ENCODE peak calls at places on chromosomes 1 and 21, in eight cellular contexts. L is Panc1, Q is HCT116, J is SK-N-SH, G is HepG2, U is breast epithelium, R is suprapubic skin, C is GM12878. F is an unnamed sample. For H3K4me1, the result is how much of the 10 kb centered on the place peaks cover.

GRCh38 chr1:145962157-145963102 is 1.9 kb downstream of the ANKRD34A start:
- DNase-seq in Q (no peak), L (no peak), C (no peak), R (no peak), G (no peak), J (peak), U (no peak), F (peak)

GRCh38 chr1:208093754-208094719 is 150.1 kb downstream of the PLXNA2 start:
- DNase-seq in U (peak), J (peak), G (peak), C (no peak), Q (peak), R (no peak), L (peak), F (peak)

GRCh38 chr21:46151989-46152938 is 3.1 kb downstream of the FTCD start:
- DNase-seq in G (no peak), R (peak), L (no peak), Q (no peak), C (no peak), J (no peak), U (no peak), F (no peak)

GRCh38 chr1:55310517-55310927 is 95.4 kb upstream of the USP24 start:
- DNase-seq in Q (no peak), G (no peak), J (peak), C (no peak), R (no peak), U (no peak), L (peak), F (no peak)

GRCh38 chr1:47688161-47688560 is 250.3 kb downstream of the FOXD2 start:
- DNase-seq in J (no peak), R (peak), G (no peak), L (no peak), C (no peak), U (no peak), Q (no peak), F (no peak)

GRCh38 chr1:192497214-192497794 is 78.3 kb upstream of the RGS1 start:
- DNase-seq in Q (no peak), R (no peak), G (no peak), L (no peak), U (no peak), C (no peak), J (no peak), F (no peak)

GRCh38 chr1:43975249-43975961 is 645 bp downstream of the ATP6V0B start:
- DNase-seq in G (no peak), U (peak), J (no peak), R (peak), L (no peak), Q (no peak), C (no peak), F (peak)

GRCh38 chr1:153687346-153687745 is 8.9 kb downstream of the NPR1 start:
- DNase-seq in J (no peak), Q (no peak), U (no peak), C (no peak), G (no peak), L (no peak), R (no peak), F (no peak)

GRCh38 chr1:102550729-102551384 is 554.1 kb upstream of the OLFM3 start:
- DNase-seq in G (peak), R (no peak), J (no peak), L (no peak), Q (peak), C (no peak), U (no peak), F (no peak)

GRCh38 chr1:59947047-59947938 is 20.7 kb upstream of the CYP2J2 start:
- DNase-seq in J (peak), C (peak), U (no peak), L (peak), G (peak), Q (peak), R (no peak), F (peak)

GRCh38 chr1:56584910-56585528 is 5.7 kb upstream of the PLPP3 start:
- DNase-seq in R (no peak), G (peak), C (no peak), U (no peak), J (peak), L (no peak), Q (peak), F (no peak)

GRCh38 chr21:33761104-33762036 is 119.1 kb downstream of the ITSN1 start:
- DNase-seq in U (no peak), J (no peak), R (no peak), Q (peak), L (peak), G (peak), C (no peak), F (no peak)

GRCh38 chr1:4724001-4724400 is 69.6 kb downstream of the AJAP1 start:
- DNase-seq in J (no peak), R (no peak), G (no peak), L (no peak), C (no peak), Q (no peak), U (no peak), F (no peak)

GRCh38 chr1:243529512-243529911 is 273.7 kb downstream of the SDCCAG8 start:
- DNase-seq in C (no peak), L (no peak), U (no peak), R (no peak), J (no peak), Q (no peak), G (no peak), F (no peak)

GRCh38 chr1:224427346-224427745 is 7.3 kb downstream of the WDR26 start:
- DNase-seq in R (no peak), G (no peak), J (no peak), Q (no peak), L (no peak), U (no peak), C (no peak), F (no peak)

GRCh38 chr1:17348593-17349234 is 23.3 kb upstream of the PADI6 start:
- DNase-seq in C (peak), U (no peak), L (peak), Q (no peak), R (no peak), G (no peak), J (no peak), F (no peak)

GRCh38 chr1:31372961-31373896 is at the start of gene FABP3:
- DNase-seq in L (no peak), G (peak), R (peak), C (no peak), J (peak), Q (no peak), U (peak), F (peak)

GRCh38 chr1:10544239-10544638 is 69.5 kb downstream of the PEX14 start:
- DNase-seq in R (no peak), L (no peak), U (no peak), C (no peak), Q (no peak), J (no peak), G (no peak), F (no peak)

GRCh38 chr1:90711696-90712095 is 5.4 kb downstream of the BARHL2 start:
- DNase-seq in U (no peak), G (no peak), J (no peak), R (no peak), L (no peak), C (no peak), Q (no peak), F (no peak)

GRCh38 chr1:229410692-229411433 is 23.0 kb downstream of the ACTA1 start:
- DNase-seq in U (no peak), G (no peak), L (no peak), R (no peak), C (no peak), Q (no peak), J (peak), F (peak)

GRCh38 chr1:229409616-229410369 is 24.1 kb downstream of the ACTA1 start:
- DNase-seq in L (no peak), Q (no peak), U (no peak), G (peak), R (no peak), C (no peak), J (peak), F (no peak)

GRCh38 chr1:229411434-229412055 is 22.3 kb downstream of the ACTA1 start:
- DNase-seq in R (no peak), U (no peak), C (no peak), J (no peak), Q (no peak), L (no peak), G (no peak), F (no peak)

GRCh38 chr1:229412056-229412455 is 21.8 kb downstream of the ACTA1 start:
- DNase-seq in Q (no peak), L (no peak), C (no peak), R (no peak), U (no peak), J (no peak), G (no peak), F (no peak)

GRCh38 chr1:229410370-229410691 is 23.6 kb downstream of the ACTA1 start:
- DNase-seq in U (no peak), C (no peak), L (no peak), R (no peak), J (no peak), G (no peak), Q (no peak), F (no peak)
- H3K4me3 ChIP-seq in U (no peak), C (no peak), L (no peak), R (no peak), J (no peak), G (peak), Q (no peak), F (no peak)

GRCh38 chr1:172390620-172391491 is 29.6 kb upstream of the C1orf105 start:
- DNase-seq in R (no peak), L (no peak), G (no peak), Q (no peak), U (no peak), C (peak), J (no peak), F (peak)
- H3K4me1 ChIP-seq in R (under half), L (under half), G (under half), Q (under half), U (under half), C (half or more), J (under half), F (under half)

GRCh38 chr1:198559362-198559761 is 18.9 kb upstream of the ATP6V1G3 start:
- DNase-seq in L (no peak), G (no peak), C (no peak), R (no peak), U (no peak), J (no peak), Q (no peak), F (no peak)

GRCh38 chr1:198553017-198553416 is 12.5 kb upstream of the ATP6V1G3 start:
- DNase-seq in L (no peak), U (no peak), R (no peak), G (no peak), Q (no peak), C (no peak), J (no peak), F (no peak)

GRCh38 chr1:198560093-198560638 is 19.7 kb upstream of the ATP6V1G3 start:
- DNase-seq in U (no peak), R (no peak), C (no peak), J (no peak), G (no peak), Q (no peak), L (no peak), F (no peak)

GRCh38 chr1:198558402-198558801 is 17.9 kb upstream of the ATP6V1G3 start:
- DNase-seq in J (no peak), Q (no peak), U (no peak), L (no peak), R (no peak), G (no peak), C (no peak), F (no peak)

GRCh38 chr1:198556969-198557368 is 16.5 kb upstream of the ATP6V1G3 start:
- DNase-seq in J (no peak), Q (no peak), U (peak), L (no peak), G (no peak), R (no peak), C (peak), F (peak)
- TF ChIP-seq POLR2AphosphoS5 in J (no peak), Q (no peak), U (no peak), L (no peak), G (no peak), R (no peak), C (no peak), F (no peak)

GRCh38 chr1:25902462-25902861 is 3.8 kb downstream of the STMN1 start:
- DNase-seq in Q (no peak), R (no peak), U (no peak), G (no peak), J (no peak), L (no peak), C (no peak), F (no peak)
- H3K4me3 ChIP-seq in Q (no peak), R (no peak), U (no peak), G (no peak), J (no peak), L (no peak), C (peak), F (no peak)

DNA sequence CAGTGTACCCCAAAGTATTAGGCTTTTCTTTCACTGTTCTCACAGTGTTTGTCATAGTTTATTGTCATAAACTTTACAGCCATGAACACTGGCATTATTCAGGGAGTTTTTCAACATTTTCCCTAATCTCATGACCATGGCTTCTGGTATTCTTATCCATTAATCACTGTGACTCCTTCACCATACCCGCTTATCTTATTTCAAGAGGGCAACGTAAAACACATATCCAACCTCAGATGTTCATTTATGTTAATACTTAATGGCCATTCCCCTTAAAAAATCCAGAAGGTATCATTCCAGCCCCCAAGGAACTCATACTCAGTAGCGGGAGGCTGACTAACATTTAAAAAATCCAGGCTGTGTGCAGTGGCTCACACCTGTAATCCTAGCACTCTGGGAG is 78.5 kb upstream of the RGS4 start:
- DNase-seq in C (no peak), J (no peak), R (no peak), U (no peak), Q (no peak), L (no peak), G (no peak), F (no peak)
- H3K4me1 ChIP-seq in C (under half), J (under half), R (under half), U (under half), Q (under half), L (under half), G (under half), F (under half)